ENCODE peak calls at places on chromosomes 1 and 21, in four cellular contexts. F, K, I and R are unnamed samples. For H3K4me1, the result is how much of the 10 kb centered on the place peaks cover.

GRCh38 chr1:66693856-66694255 is 58.4 kb upstream of the DYNLT5 start:
- DNase-seq in F (no peak), K (no peak), I (no peak), R (no peak)

GRCh38 chr1:32345289-32345827 is 9.3 kb upstream of the MARCKSL1 start:
- DNase-seq in I (no peak), F (no peak), K (no peak), R (no peak)

GRCh38 chr1:84892657-84893618 is at the start of gene LPAR3:
- DNase-seq in I (no peak), K (peak), F (no peak), R (peak)

GRCh38 chr1:93597697-93598096 is 83.9 kb downstream of the BCAR3 start:
- DNase-seq in K (no peak), I (no peak), F (no peak), R (no peak)

GRCh38 chr1:178938959-178939317 is 68.1 kb upstream of the ANGPTL1 start:
- DNase-seq in K (peak), F (no peak), I (no peak), R (no peak)

GRCh38 chr1:245656189-245656717 is 501.5 kb downstream of the KIF26B start:
- DNase-seq in F (no peak), K (no peak), I (no peak), R (no peak)

GRCh38 chr1:117613249-117613968 is 7.6 kb downstream of the TENT5C start:
- DNase-seq in K (no peak), I (peak), F (no peak), R (no peak)

GRCh38 chr1:117365350-117366280 is 1.6 kb upstream of the MAN1A2 start:
- DNase-seq in K (peak), I (no peak), F (peak), R (no peak)

GRCh38 chr1:157137051-157137772 is 983 bp downstream of the ETV3 start:
- DNase-seq in I (peak), K (peak), F (peak), R (peak)

GRCh38 chr1:50266509-50266908 is 156.7 kb downstream of the DMRTA2 start:
- DNase-seq in K (peak), F (no peak), I (no peak), R (no peak)

GRCh38 chr1:41387667-41388091 is 26.4 kb downstream of the FOXO6 start:
- DNase-seq in I (no peak), F (no peak), K (peak), R (peak)

GRCh38 chr21:41799763-41800162 is 32.9 kb upstream of the RIPK4 start:
- DNase-seq in K (no peak), F (no peak), I (peak), R (no peak)

GRCh38 chr1:58548381-58548780 is 1.9 kb upstream of the OMA1 start:
- DNase-seq in K (no peak), F (no peak), I (no peak), R (no peak)

GRCh38 chr21:36263797-36264196 is 56.2 kb upstream of the MORC3 start:
- DNase-seq in F (no peak), K (no peak), I (no peak), R (no peak)

GRCh38 chr1:156752843-156753486 is 1.5 kb upstream of the HDGF start:
- DNase-seq in K (peak), I (no peak), F (peak), R (no peak)

GRCh38 chr1:154327466-154328317 is 2.4 kb downstream of the ATP8B2 start:
- DNase-seq in K (no peak), I (peak), F (peak), R (no peak)

GRCh38 chr1:154329551-154330131 is 4.3 kb downstream of the ATP8B2 start:
- DNase-seq in I (peak), K (peak), F (no peak), R (no peak)

GRCh38 chr1:154328318-154329151 is 3.2 kb downstream of the ATP8B2 start:
- DNase-seq in K (peak), I (peak), F (no peak), R (peak)

GRCh38 chr1:154329152-154329521 is 3.8 kb downstream of the ATP8B2 start:
- DNase-seq in K (peak), F (no peak), I (no peak), R (peak)

GRCh38 chr1:154330669-154331068 is 5.3 kb downstream of the ATP8B2 start:
- DNase-seq in K (no peak), F (no peak), I (peak), R (no peak)
- H3K4me1 ChIP-seq in K (under half), F (under half), I (under half), R (under half)

DNA sequence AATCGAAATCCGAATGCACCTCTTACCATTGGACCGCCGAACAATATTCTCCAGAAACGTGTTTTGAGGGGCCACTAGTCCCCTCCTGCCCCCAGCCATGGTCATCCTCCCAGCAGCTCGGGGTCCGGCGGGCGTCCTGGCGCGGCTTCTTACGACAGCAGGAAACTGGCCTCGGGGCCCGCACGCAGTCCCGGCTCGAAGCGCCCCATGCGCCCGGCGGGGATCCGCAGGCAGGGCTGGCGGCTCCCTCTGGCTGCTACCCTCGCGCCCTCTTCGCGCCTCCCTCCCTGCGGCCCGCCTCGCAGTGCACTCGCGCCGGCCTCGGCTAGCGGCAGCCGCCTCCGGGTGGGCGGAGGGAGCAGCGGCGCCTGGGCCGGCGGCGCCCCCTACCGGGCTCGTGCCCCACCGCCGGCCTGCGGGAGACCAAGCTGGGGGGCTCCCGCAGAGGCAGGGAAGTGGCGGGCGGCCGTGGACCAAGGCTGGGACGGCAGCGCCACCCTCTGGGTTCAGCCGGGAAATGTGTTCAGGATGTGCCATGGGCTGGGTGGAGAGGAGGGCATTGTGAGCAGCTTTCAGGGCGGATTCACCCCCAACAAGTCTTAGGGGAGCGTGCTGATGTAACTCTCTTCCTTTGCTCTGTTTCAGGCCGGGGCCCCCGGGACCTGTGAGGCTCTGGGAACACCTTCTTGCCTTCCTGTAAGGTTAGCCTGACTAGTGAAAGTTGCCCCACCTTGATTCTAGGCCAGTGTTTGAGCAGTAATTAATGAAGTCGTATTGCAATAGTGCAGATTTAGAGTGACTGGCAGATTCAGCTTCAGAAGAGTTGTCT is at the start of gene KCNH1:
- DNase-seq in F (peak), K (peak), I (peak), R (peak)
- H3K4me3 ChIP-seq in F (no peak), K (peak), I (peak), R (peak)

GRCh38 chr1:236066828-236067386 is 2.0 kb upstream of the NID1 start:
- DNase-seq in K (no peak), F (no peak), I (peak), R (no peak)
- TF ChIP-seq EZH2phosphoT487 in K (no peak), F (no peak), I (no peak), R (no peak)

GRCh38 chr1:91712393-91712792 is 173.6 kb downstream of the TGFBR3 start:
- DNase-seq in I (peak), F (no peak), K (peak), R (no peak)
- H3K4me1 ChIP-seq in I (under half), F (under half), K (under half), R (under half)

DNA sequence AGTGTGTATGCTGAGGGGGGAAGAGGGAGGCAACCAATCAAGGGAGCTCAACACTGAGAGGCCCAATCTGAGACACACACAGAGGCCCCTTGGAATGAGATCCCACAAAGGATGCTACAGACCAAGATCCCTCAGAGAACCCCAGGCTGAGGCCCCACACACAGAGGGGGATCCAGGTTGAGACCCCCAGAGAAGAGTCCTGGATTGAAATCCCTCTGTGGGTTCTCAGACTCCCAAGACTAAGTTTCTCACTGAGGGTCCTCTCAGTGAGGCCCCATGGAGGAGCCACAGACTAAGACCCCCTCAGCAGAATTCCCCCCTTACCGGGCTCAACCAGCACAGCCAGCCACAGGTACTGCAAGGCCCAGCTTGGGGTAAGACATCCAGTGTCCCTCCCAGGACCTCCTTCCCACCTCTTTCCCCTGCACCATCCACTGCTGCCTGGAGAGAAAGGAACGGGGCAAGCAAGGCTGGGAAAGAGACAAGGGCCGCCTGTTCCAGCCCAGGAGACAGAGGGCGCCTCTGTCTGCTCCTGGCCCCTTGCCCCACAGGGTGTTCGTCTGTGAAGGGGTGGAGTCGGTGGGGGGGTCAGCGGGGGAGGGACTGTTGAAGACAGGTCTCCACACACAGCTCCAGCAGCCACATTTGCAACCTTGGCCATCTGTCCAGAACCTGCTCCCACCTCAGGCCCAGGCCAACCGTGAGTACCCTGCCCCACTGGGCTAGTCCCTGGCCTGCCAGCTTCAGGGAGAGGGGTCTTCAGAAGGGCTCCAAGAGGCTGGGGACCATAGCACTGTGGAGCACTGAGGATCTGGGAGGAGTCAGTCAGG is at the start of gene S100A1:
- DNase-seq in K (no peak), I (no peak), F (no peak), R (no peak)
- H3K4me3 ChIP-seq in K (peak), I (no peak), F (peak), R (peak)